ENCODE peak calls at places on chromosome 20, in five cellular contexts. C is GM23338, U is PC-3, I is HCT116, J is IMR-90. A is an unnamed sample.

GRCh38 chr20:37642246-37642645 is 51.6 kb upstream of the CTNNBL1 start:
- DNase-seq in C (no peak), U (no peak), I (no peak), J (no peak), A (no peak)

GRCh38 chr20:23100021-23100753 is 14.1 kb upstream of the CD93 start:
- DNase-seq in C (no peak), U (peak; percentile 76), I (no peak), J (no peak), A (no peak)

GRCh38 chr20:61731363-61732181 is 334.1 kb downstream of the TAF4 start:
- DNase-seq in C (no peak), U (peak; percentile 7), I (no peak), J (peak; percentile 72), A (peak; percentile 27)

GRCh38 chr20:21569586-21569985 is 55.7 kb upstream of the NKX2-2 start:
- DNase-seq in C (no peak), U (no peak), I (no peak), J (no peak), A (no peak)

GRCh38 chr20:59933296-59933848 is at the start of gene SYCP2:
- DNase-seq in C (peak; percentile 58), U (no peak), I (no peak), J (no peak), A (peak; percentile 28)

GRCh38 chr20:9409981-9410380 is 104.4 kb upstream of the LAMP5 start:
- DNase-seq in C (no peak), U (peak; percentile 68), I (no peak), J (peak; percentile 94), A (peak; percentile 76)

GRCh38 chr20:10679269-10679668 is 5.5 kb upstream of the JAG1 start:
- DNase-seq in C (no peak), U (peak; percentile 93), I (no peak), J (peak; percentile 30), A (no peak)

GRCh38 chr20:62355527-62356142 is 11.5 kb downstream of the LAMA5 start:
- DNase-seq in C (no peak), U (peak; percentile 57), I (no peak), J (no peak), A (no peak)

GRCh38 chr20:45919951-45920794 is 8.2 kb upstream of the PLTP start:
- DNase-seq in C (no peak), U (no peak), I (no peak), J (peak; percentile 75), A (peak; percentile 94)

GRCh38 chr20:38730989-38731737 is 6.9 kb downstream of the SLC32A1 start:
- DNase-seq in C (peak; percentile 96), U (peak; percentile 66), I (peak; percentile 73), J (peak; percentile 31), A (peak; percentile 31)

GRCh38 chr20:51563597-51564332 is 21.2 kb upstream of the NFATC2 start:
- DNase-seq in C (peak; percentile 79), U (peak; percentile 90), I (peak; percentile 51), J (peak; percentile 86), A (peak; percentile 90)

GRCh38 chr20:52649727-52650126 is 322.4 kb upstream of the TSHZ2 start:
- DNase-seq in C (no peak), U (no peak), I (no peak), J (no peak), A (no peak)

GRCh38 chr20:16672299-16672698 is 57.5 kb upstream of the SNRPB2 start:
- DNase-seq in C (no peak), U (no peak), I (no peak), J (no peak), A (no peak)

GRCh38 chr20:23269954-23270353 is 80.6 kb upstream of the NXT1 start:
- DNase-seq in C (peak; percentile 11), U (no peak), I (no peak), J (no peak), A (no peak)

GRCh38 chr20:36149469-36149868 is 5.1 kb upstream of the EPB41L1 start:
- DNase-seq in C (no peak), U (no peak), I (no peak), J (no peak), A (no peak)

GRCh38 chr20:38023181-38024085 is 9.8 kb downstream of the TTI1 start:
- DNase-seq in C (no peak), U (peak; percentile 61), I (no peak), J (peak; percentile 96), A (peak; percentile 79)

GRCh38 chr20:14337400-14338171 is at the start of gene FLRT3:
- DNase-seq in C (peak; percentile 93), U (peak; percentile 97), I (peak; percentile 83), J (peak; percentile 96), A (peak; percentile 97)

GRCh38 chr20:22338140-22338708 is 246.1 kb downstream of the FOXA2 start:
- DNase-seq in C (no peak), U (no peak), I (no peak), J (no peak), A (no peak)

GRCh38 chr20:40203032-40203431 is 486.0 kb downstream of the MAFB start:
- DNase-seq in C (no peak), U (no peak), I (no peak), J (no peak), A (no peak)

GRCh38 chr20:297925-298754 is 770 bp downstream of the ZCCHC3 start:
- DNase-seq in C (peak; percentile 51), U (peak; percentile 66), I (no peak), J (peak; percentile 71), A (peak; percentile 74)

GRCh38 chr20:23296841-23297701 is 53.5 kb upstream of the NXT1 start:
- DNase-seq in C (no peak), U (no peak), I (no peak), J (no peak), A (no peak)

GRCh38 chr20:64136004-64136710 is 28.1 kb upstream of the MYT1 start:
- DNase-seq in C (no peak), U (no peak), I (no peak), J (no peak), A (no peak)

GRCh38 chr20:19849341-19850189 is 91.5 kb downstream of the RIN2 start:
- DNase-seq in C (no peak), U (no peak), I (no peak), J (no peak), A (peak; percentile 55)

GRCh38 chr20:41668057-41668749 is 50.0 kb upstream of the CHD6 start:
- DNase-seq in C (no peak), U (no peak), I (no peak), J (no peak), A (no peak)

GRCh38 chr20:50313223-50313820 is 122.7 kb downstream of the CEBPB start:
- DNase-seq in C (no peak), U (peak; percentile 75), I (no peak), J (peak; percentile 61), A (peak; percentile 36)

GRCh38 chr20:17967595-17968365 is 814 bp downstream of the SNX5 start:
- DNase-seq in C (no peak), U (peak; percentile 49), I (no peak), J (peak; percentile 63), A (peak; percentile 61)

GRCh38 chr20:47708140-47708807 is 77.0 kb downstream of the SULF2 start:
- DNase-seq in C (no peak), U (no peak), I (no peak), J (no peak), A (no peak)

GRCh38 chr20:5410450-5410849 is 93.7 kb upstream of the PROKR2 start:
- DNase-seq in C (no peak), U (no peak), I (no peak), J (no peak), A (no peak)

GRCh38 chr20:59008715-59009336 is 1.8 kb upstream of the CTSZ start:
- DNase-seq in C (no peak), U (no peak), I (no peak), J (no peak), A (no peak)

GRCh38 chr20:17795449-17796095 is 95.8 kb downstream of the BANF2 start:
- DNase-seq in C (no peak), U (no peak), I (no peak), J (no peak), A (no peak)

GRCh38 chr20:58570181-58570859 is 55.1 kb upstream of the APCDD1L start:
- DNase-seq in C (no peak), U (no peak), I (no peak), J (no peak), A (no peak)

GRCh38 chr20:986733-987355 is 15.3 kb downstream of the RSPO4 start:
- DNase-seq in C (no peak), U (peak; percentile 34), I (peak; percentile 15), J (no peak), A (no peak)

GRCh38 chr20:56426026-56426425 is 14.0 kb downstream of the CASS4 start:
- DNase-seq in C (no peak), U (no peak), I (no peak), J (no peak), A (no peak)

GRCh38 chr20:56422824-56423189 is 10.7 kb downstream of the CASS4 start:
- DNase-seq in C (peak; percentile 57), U (no peak), I (no peak), J (peak; percentile 33), A (no peak)

GRCh38 chr20:56422131-56422823 is 10.2 kb downstream of the CASS4 start:
- DNase-seq in C (no peak), U (peak; percentile 92), I (peak; percentile 38), J (peak; percentile 88), A (peak; percentile 73)

GRCh38 chr20:56426926-56427325 is 14.9 kb downstream of the CASS4 start:
- DNase-seq in C (no peak), U (no peak), I (no peak), J (no peak), A (no peak)

GRCh38 chr20:56424931-56425330 is 12.9 kb downstream of the CASS4 start:
- DNase-seq in C (no peak), U (no peak), I (no peak), J (no peak), A (no peak)
- H2AFZ ChIP-seq in C (no peak overlapping the region), U (no peak overlapping the region), I (no peak overlapping the region), J (no peak overlapping the region), A (no peak overlapping the region)

GRCh38 chr20:53739799-53740785 is 146.5 kb upstream of the ZNF217 start:
- DNase-seq in C (no peak), U (peak; percentile 68), I (no peak), J (peak; percentile 44), A (peak; percentile 58)
- H2AFZ ChIP-seq in C (peak overlapping the region; percentile 8), U (peak overlapping the region; percentile 66), I (peak overlapping the region; percentile 56), J (peak overlapping the region; percentile 81), A (peak overlapping the region; percentile 55)

GRCh38 chr20:3247638-3248037 is 8.6 kb upstream of the SLC4A11 start:
- DNase-seq in C (peak; percentile 20), U (no peak), I (no peak), J (no peak), A (no peak)
- H2AFZ ChIP-seq in C (no peak overlapping the region), U (no peak overlapping the region), I (no peak overlapping the region), J (no peak overlapping the region), A (no peak overlapping the region)

GRCh38 chr20:48948612-48949011 is 27.1 kb downstream of the ARFGEF2 start:
- DNase-seq in C (peak; percentile 28), U (no peak), I (no peak), J (no peak), A (no peak)
- H2AFZ ChIP-seq in C (no peak overlapping the region), U (no peak overlapping the region), I (no peak overlapping the region), J (no peak overlapping the region), A (no peak overlapping the region)

DNA sequence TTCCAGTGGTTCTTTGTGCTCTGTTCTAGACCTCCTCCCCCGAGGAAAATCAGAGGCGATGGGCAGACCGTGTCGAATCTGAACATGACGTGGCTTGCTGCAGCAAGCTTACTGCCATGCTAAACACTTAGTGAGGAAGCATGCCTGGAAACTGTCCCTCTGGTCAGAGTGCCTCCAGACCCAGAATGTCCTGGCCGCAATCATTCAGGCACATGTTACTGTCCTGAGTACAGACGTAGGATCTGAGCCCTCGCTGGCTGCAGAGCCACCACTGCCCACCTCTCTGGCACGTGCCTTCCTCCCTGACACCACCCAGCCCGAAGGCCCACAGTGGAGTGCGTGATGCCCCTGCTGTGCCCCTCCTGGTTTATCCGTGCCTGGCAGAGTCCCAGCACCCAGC is 163.6 kb downstream of the SYNDIG1 start:
- DNase-seq in C (no peak), U (no peak), I (no peak), J (no peak), A (peak; percentile 48)
- H2AFZ ChIP-seq in C (no peak overlapping the region), U (no peak overlapping the region), I (no peak overlapping the region), J (no peak overlapping the region), A (no peak overlapping the region)